ENCODE peak calls at places on chromosomes 16 and 17, in six cellular contexts. One of them, this sample, is unnamed.

GRCh38 chr17:73308017-73308823 is 3.6 kb downstream of the CDC42EP4 start:
- DNase-seq in neural progenitor cell: no peak
- DNase-seq in HCT116: peak
- DNase-seq in GM23248: peak
- DNase-seq in hepatocyte: peak
- DNase-seq in PC-3: peak
- DNase-seq in this sample: no peak

GRCh38 chr16:19645557-19645981 is 72.5 kb downstream of the KNOP1 start:
- DNase-seq in neural progenitor cell: no peak
- DNase-seq in HCT116: no peak
- DNase-seq in GM23248: no peak
- DNase-seq in hepatocyte: peak
- DNase-seq in PC-3: no peak
- DNase-seq in this sample: no peak

GRCh38 chr16:17358350-17358749 is 112.4 kb downstream of the XYLT1 start:
- DNase-seq in neural progenitor cell: no peak
- DNase-seq in HCT116: no peak
- DNase-seq in GM23248: no peak
- DNase-seq in hepatocyte: no peak
- DNase-seq in PC-3: no peak
- DNase-seq in this sample: no peak

GRCh38 chr17:44084131-44084538 is 13.6 kb downstream of the G6PC3 start:
- DNase-seq in neural progenitor cell: peak
- DNase-seq in HCT116: no peak
- DNase-seq in GM23248: peak
- DNase-seq in hepatocyte: no peak
- DNase-seq in PC-3: peak
- DNase-seq in this sample: peak

GRCh38 chr16:82684246-82684645 is 57.5 kb downstream of the CDH13 start:
- DNase-seq in neural progenitor cell: no peak
- DNase-seq in HCT116: no peak
- DNase-seq in GM23248: peak
- DNase-seq in hepatocyte: no peak
- DNase-seq in PC-3: no peak
- DNase-seq in this sample: no peak

GRCh38 chr17:55806745-55807466 is 56.1 kb downstream of the PCTP start:
- DNase-seq in neural progenitor cell: no peak
- DNase-seq in HCT116: no peak
- DNase-seq in GM23248: no peak
- DNase-seq in hepatocyte: no peak
- DNase-seq in PC-3: no peak
- DNase-seq in this sample: no peak

GRCh38 chr17:36468903-36469635 is 17.4 kb upstream of the ZNHIT3 start:
- DNase-seq in neural progenitor cell: peak
- DNase-seq in HCT116: no peak
- DNase-seq in GM23248: no peak
- DNase-seq in hepatocyte: no peak
- DNase-seq in PC-3: no peak
- DNase-seq in this sample: no peak

GRCh38 chr16:10367616-10368188 is 18.2 kb upstream of the ATF7IP2 start:
- DNase-seq in neural progenitor cell: no peak
- DNase-seq in HCT116: no peak
- DNase-seq in GM23248: no peak
- DNase-seq in hepatocyte: no peak
- DNase-seq in PC-3: no peak
- DNase-seq in this sample: no peak

GRCh38 chr17:42287305-42288077 is 807 bp upstream of the STAT5A start:
- DNase-seq in neural progenitor cell: no peak
- DNase-seq in HCT116: no peak
- DNase-seq in GM23248: peak
- DNase-seq in hepatocyte: no peak
- DNase-seq in PC-3: no peak
- DNase-seq in this sample: no peak

GRCh38 chr16:14302399-14303181 is 231.5 kb downstream of the MRTFB start:
- DNase-seq in neural progenitor cell: peak
- DNase-seq in HCT116: no peak
- DNase-seq in GM23248: peak
- DNase-seq in hepatocyte: peak
- DNase-seq in PC-3: no peak
- DNase-seq in this sample: no peak

GRCh38 chr17:42920922-42921321 is 20.3 kb downstream of the G6PC1 start:
- DNase-seq in neural progenitor cell: no peak
- DNase-seq in HCT116: no peak
- DNase-seq in GM23248: no peak
- DNase-seq in hepatocyte: no peak
- DNase-seq in PC-3: no peak
- DNase-seq in this sample: peak

GRCh38 chr17:78818152-78818846 is 22.3 kb downstream of the USP36 start:
- DNase-seq in neural progenitor cell: no peak
- DNase-seq in HCT116: no peak
- DNase-seq in GM23248: no peak
- DNase-seq in hepatocyte: no peak
- DNase-seq in PC-3: no peak
- DNase-seq in this sample: no peak

GRCh38 chr17:67441052-67441738 is 64.1 kb downstream of the PITPNC1 start:
- DNase-seq in neural progenitor cell: peak
- DNase-seq in HCT116: peak
- DNase-seq in GM23248: peak
- DNase-seq in hepatocyte: peak
- DNase-seq in PC-3: peak
- DNase-seq in this sample: no peak

GRCh38 chr17:38897671-38898290 is 27.6 kb upstream of the LASP1NB start:
- DNase-seq in neural progenitor cell: peak
- DNase-seq in HCT116: no peak
- DNase-seq in GM23248: no peak
- DNase-seq in hepatocyte: no peak
- DNase-seq in PC-3: no peak
- DNase-seq in this sample: no peak
- H3K4me3 ChIP-seq in neural progenitor cell: no peak
- H3K4me3 ChIP-seq in HCT116: no peak
- H3K4me3 ChIP-seq in GM23248: no peak
- H3K4me3 ChIP-seq in hepatocyte: no peak
- H3K4me3 ChIP-seq in PC-3: no peak
- H3K4me3 ChIP-seq in this sample: no peak

GRCh38 chr16:30068750-30069574 is 3.4 kb downstream of the ALDOA start:
- DNase-seq in neural progenitor cell: peak
- DNase-seq in HCT116: no peak
- DNase-seq in GM23248: peak
- DNase-seq in hepatocyte: no peak
- DNase-seq in PC-3: peak
- DNase-seq in this sample: peak
- TF ChIP-seq EZH2phosphoT487 in neural progenitor cell: no peak
- TF ChIP-seq EZH2phosphoT487 in HCT116: no peak
- TF ChIP-seq EZH2phosphoT487 in GM23248: no peak
- TF ChIP-seq EZH2phosphoT487 in hepatocyte: no peak
- TF ChIP-seq EZH2phosphoT487 in PC-3: no peak
- TF ChIP-seq EZH2phosphoT487 in this sample: no peak

GRCh38 chr16:86495357-86495701 is 15.0 kb upstream of the FOXF1 start:
- DNase-seq in neural progenitor cell: no peak
- DNase-seq in HCT116: no peak
- DNase-seq in GM23248: no peak
- DNase-seq in hepatocyte: no peak
- DNase-seq in PC-3: no peak
- DNase-seq in this sample: no peak
- TF ChIP-seq EZH2 in neural progenitor cell: no peak
- TF ChIP-seq EZH2 in HCT116: no peak
- TF ChIP-seq EZH2 in GM23248: no peak
- TF ChIP-seq EZH2 in hepatocyte: no peak
- TF ChIP-seq EZH2 in PC-3: no peak
- TF ChIP-seq EZH2 in this sample: no peak

DNA sequence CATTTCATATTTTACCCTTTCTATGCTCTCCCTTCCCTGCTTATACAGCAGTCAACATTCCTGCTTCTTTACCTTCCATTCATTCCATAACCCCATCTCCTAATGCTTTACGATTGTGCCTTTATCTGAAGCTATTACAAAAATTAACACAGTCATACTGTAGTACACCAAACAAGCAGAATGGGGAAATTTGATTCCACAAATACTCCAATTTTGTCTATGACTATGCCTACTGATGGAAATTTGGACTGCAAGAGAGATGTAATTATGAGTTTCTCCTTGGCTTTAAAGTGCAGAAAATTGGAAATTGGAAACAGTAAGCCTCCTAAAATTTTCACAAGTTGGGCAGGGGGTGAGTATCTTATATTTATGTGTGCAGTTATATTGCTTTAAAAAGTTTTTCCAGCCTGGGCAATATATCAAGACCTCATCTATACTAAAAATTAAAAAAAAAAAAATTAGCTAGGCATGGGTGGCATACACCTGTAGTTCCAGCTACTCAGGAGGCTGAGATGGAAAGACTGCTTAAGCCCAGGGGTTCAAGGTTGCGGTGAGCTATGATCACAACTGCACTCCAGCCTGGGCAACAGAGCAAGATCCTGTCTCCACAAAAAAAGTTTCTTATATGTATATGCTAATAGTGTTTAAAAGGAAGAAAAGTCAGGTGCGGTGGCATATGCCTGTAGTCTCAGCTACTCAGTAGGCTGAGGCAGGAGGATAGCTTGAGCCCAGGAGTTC is 3.0 kb downstream of the APPBP2 start:
- DNase-seq in neural progenitor cell: no peak
- DNase-seq in HCT116: no peak
- DNase-seq in GM23248: peak
- DNase-seq in hepatocyte: no peak
- DNase-seq in PC-3: no peak
- DNase-seq in this sample: no peak
- H3K4me3 ChIP-seq in neural progenitor cell: peak
- H3K4me3 ChIP-seq in HCT116: no peak
- H3K4me3 ChIP-seq in GM23248: peak
- H3K4me3 ChIP-seq in hepatocyte: no peak
- H3K4me3 ChIP-seq in PC-3: no peak
- H3K4me3 ChIP-seq in this sample: no peak